ENCODE peak calls at places on chromosomes 4 and X, in four cellular contexts. Z is endothelial cell; H is iPS-NIHi11; E is central memory CD4-positive, alpha-beta T cell. N is an unnamed sample.

GRCh38 chr4:41360911-41361830 is 104.4 kb downstream of the UCHL1 start:
- DNase-seq in H (peak), E (no peak), Z (peak), N (peak)

GRCh38 chr4:155569960-155570515 is 96.6 kb upstream of the GUCY1A1 start:
- DNase-seq in H (no peak), Z (no peak), E (no peak), N (no peak)

GRCh38 chr4:138686078-138686477 is 329.5 kb upstream of the NOCT start:
- DNase-seq in H (no peak), Z (no peak), E (no peak), N (no peak)

GRCh38 chrX:49300703-49301102 is 2.7 kb upstream of the GAGE10 start:
- DNase-seq in E (no peak), Z (no peak), H (no peak), N (no peak)

GRCh38 chr4:101993002-101993840 is 202.7 kb downstream of the BANK1 start:
- DNase-seq in Z (no peak), E (no peak), H (no peak), N (no peak)

GRCh38 chr4:1200425-1201035 is 28.1 kb upstream of the SPON2 start:
- DNase-seq in E (no peak), Z (no peak), H (peak), N (peak)

GRCh38 chr4:3288571-3289094 is 4.2 kb upstream of the RGS12 start:
- DNase-seq in E (no peak), H (no peak), Z (no peak), N (no peak)

GRCh38 chrX:15299945-15300851 is 15.2 kb downstream of the ASB11 start:
- DNase-seq in E (no peak), H (peak), Z (no peak), N (no peak)

GRCh38 chr4:12548678-12549077 is 935.5 kb downstream of the RAB28 start:
- DNase-seq in Z (no peak), E (no peak), H (no peak), N (no peak)

GRCh38 chr4:176622251-176622968 is 170.3 kb downstream of the VEGFC start:
- DNase-seq in E (no peak), Z (no peak), H (no peak), N (no peak)

GRCh38 chrX:31293409-31293808 is 221.6 kb upstream of the FTHL17 start:
- DNase-seq in E (no peak), Z (no peak), H (no peak), N (no peak)

GRCh38 chr4:102503831-102504786 is 3.0 kb downstream of the NFKB1 start:
- DNase-seq in H (no peak), Z (no peak), E (no peak), N (no peak)

GRCh38 chrX:9279271-9279596 is 185.6 kb upstream of the TBL1X start:
- DNase-seq in H (no peak), E (no peak), Z (no peak), N (no peak)

GRCh38 chr4:48947731-48948130 is 38.3 kb upstream of the CWH43 start:
- DNase-seq in H (no peak), E (no peak), Z (no peak), N (no peak)

GRCh38 chrX:153525451-153525850 is 8.0 kb downstream of the ATP2B3 start:
- DNase-seq in Z (no peak), H (no peak), E (no peak), N (no peak)

GRCh38 chr4:8123389-8123788 is 35.2 kb downstream of the ABLIM2 start:
- DNase-seq in E (no peak), Z (no peak), H (no peak), N (no peak)

GRCh38 chr4:126916626-126917140 is 716.1 kb upstream of the INTU start:
- DNase-seq in E (no peak), H (no peak), Z (no peak), N (no peak)

GRCh38 chr4:183872531-183872930 is 32.6 kb upstream of the STOX2 start:
- DNase-seq in E (no peak), Z (no peak), H (no peak), N (no peak)

GRCh38 chr4:147044241-147044640 is 98.6 kb upstream of the TTC29 start:
- DNase-seq in E (no peak), Z (no peak), H (no peak), N (no peak)

GRCh38 chr4:89254847-89255246 is 52.8 kb downstream of the GPRIN3 start:
- DNase-seq in Z (peak), E (peak), H (peak), N (no peak)

GRCh38 chrX:3161686-3162085 is 120.4 kb downstream of the ARSF start:
- DNase-seq in H (no peak), E (no peak), Z (no peak), N (no peak)

GRCh38 chrX:13334491-13334890 is 14.6 kb upstream of the ATXN3L start:
- DNase-seq in Z (no peak), E (no peak), H (no peak), N (no peak)